ENCODE peak calls at places on chromosome 12, in five cellular contexts. U is SK-N-SH, M is GM23338, E is PC-3, S is GM23248. F is an unnamed sample.

GRCh38 chr12:47349770-47350408 is 270.1 kb upstream of the AMIGO2 start:
- DNase-seq in U (no peak), M (no peak), E (no peak), S (peak; percentile 59), F (no peak)

GRCh38 chr12:1046727-1047126 is 55.7 kb downstream of the ERC1 start:
- DNase-seq in U (no peak), M (no peak), E (no peak), S (no peak), F (no peak)

GRCh38 chr12:97960741-97961608 is 498.4 kb downstream of the RMST start:
- DNase-seq in U (peak; percentile 19), M (peak; percentile 81), E (peak; percentile 36), S (no peak), F (peak; percentile 47)

GRCh38 chr12:5489760-5490432 is 58.0 kb downstream of the NTF3 start:
- DNase-seq in U (no peak), M (no peak), E (no peak), S (no peak), F (no peak)

GRCh38 chr12:6104027-6104426 is 20.4 kb downstream of the VWF start:
- DNase-seq in U (no peak), M (no peak), E (no peak), S (no peak), F (no peak)

GRCh38 chr12:16417058-16417457 is 69.6 kb downstream of the MGST1 start:
- DNase-seq in U (no peak), M (peak; percentile 46), E (no peak), S (no peak), F (no peak)

GRCh38 chr12:85633491-85633890 is 202.7 kb downstream of the RASSF9 start:
- DNase-seq in U (no peak), M (no peak), E (no peak), S (no peak), F (no peak)

GRCh38 chr12:4116251-4117111 is 157.1 kb upstream of the CCND2 start:
- DNase-seq in U (no peak), M (peak; percentile 62), E (no peak), S (peak; percentile 59), F (peak; percentile 37)

GRCh38 chr12:67519824-67520433 is 128.6 kb upstream of the DYRK2 start:
- DNase-seq in U (no peak), M (peak; percentile 94), E (no peak), S (no peak), F (no peak)

GRCh38 chr12:109963743-109964429 is 32.3 kb downstream of the GIT2 start:
- DNase-seq in U (no peak), M (no peak), E (no peak), S (peak; percentile 91), F (peak; percentile 46)

GRCh38 chr12:123494124-123494843 is 36.3 kb downstream of the SNRNP35 start:
- DNase-seq in U (no peak), M (peak; percentile 37), E (no peak), S (no peak), F (no peak)

GRCh38 chr12:56152132-56152755 is at the start of gene MYL6B:
- DNase-seq in U (peak; percentile 93), M (peak; percentile 97), E (peak; percentile 94), S (peak; percentile 98), F (peak; percentile 96)

GRCh38 chr12:128792881-128793280 is 30.9 kb downstream of the SLC15A4 start:
- DNase-seq in U (no peak), M (no peak), E (no peak), S (no peak), F (no peak)

GRCh38 chr12:68480526-68480925 is 130.2 kb upstream of the RAP1B start:
- DNase-seq in U (no peak), M (no peak), E (no peak), S (no peak), F (no peak)

GRCh38 chr12:63869656-63870055 is 25.2 kb downstream of the SRGAP1 start:
- DNase-seq in U (no peak), M (no peak), E (peak; percentile 44), S (no peak), F (no peak)

GRCh38 chr12:123916729-123917128 is 55.9 kb downstream of the CCDC92 start:
- DNase-seq in U (no peak), M (no peak), E (no peak), S (peak; percentile 28), F (no peak)

GRCh38 chr12:132558861-132559623 is 51.3 kb downstream of the LRCOL1 start:
- DNase-seq in U (no peak), M (no peak), E (no peak), S (no peak), F (no peak)

GRCh38 chr12:51391047-51391837 is at the start of gene GALNT6:
- DNase-seq in U (peak; percentile 76), M (peak; percentile 87), E (peak; percentile 70), S (no peak), F (peak; percentile 82)

GRCh38 chr12:49540229-49541139 is 1.7 kb downstream of the KCNH3 start:
- DNase-seq in U (peak; percentile 44), M (no peak), E (peak; percentile 65), S (no peak), F (no peak)

GRCh38 chr12:92079054-92079385 is 66.6 kb downstream of the BTG1 start:
- DNase-seq in U (no peak), M (no peak), E (no peak), S (peak; percentile 65), F (no peak)

GRCh38 chr12:132359971-132360370 is 30.6 kb upstream of the GALNT9 start:
- DNase-seq in U (no peak), M (no peak), E (no peak), S (no peak), F (no peak)

GRCh38 chr12:67107751-67108269 is 161.3 kb upstream of the CAND1 start:
- DNase-seq in U (no peak), M (no peak), E (no peak), S (no peak), F (no peak)

GRCh38 chr12:68203460-68203875 is 22.1 kb downstream of the IL26 start:
- DNase-seq in U (no peak), M (no peak), E (no peak), S (no peak), F (no peak)

DNA sequence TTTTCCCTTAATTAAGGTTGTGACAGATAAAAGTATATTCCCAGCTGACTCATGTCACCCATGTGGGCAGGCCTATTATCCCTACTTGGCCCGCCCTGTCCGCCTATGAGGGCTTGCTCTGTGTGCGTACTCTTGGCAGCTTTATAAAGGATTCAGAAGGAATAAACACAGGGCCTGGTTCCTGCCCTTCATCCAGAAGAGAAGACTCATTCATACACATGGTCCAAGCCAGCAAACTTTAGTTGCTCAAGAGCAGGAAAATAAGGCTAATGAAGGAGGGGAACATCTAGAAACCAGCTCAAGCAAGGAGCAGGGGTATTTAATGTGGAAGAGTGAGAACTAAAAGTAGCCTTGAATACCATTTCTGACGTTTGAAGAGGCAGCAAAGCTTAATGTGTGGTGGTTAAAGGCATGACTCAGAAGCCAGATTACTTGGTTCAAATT is 141.9 kb downstream of the CRADD start:
- DNase-seq in U (no peak), M (no peak), E (no peak), S (peak; percentile 95), F (peak; percentile 50)
- H3K4me2 ChIP-seq in U (no peak overlapping the region), M (no peak overlapping the region), E (no peak overlapping the region), S (peak overlapping the region; percentile 49), F (no peak overlapping the region)

GRCh38 chr12:108930155-108930554 is 50.3 kb downstream of the DAO start:
- DNase-seq in U (no peak), M (no peak), E (no peak), S (no peak), F (no peak)
- TF ChIP-seq EZH2phosphoT487 in U (no peak), M (no peak), E (no peak), S (no peak), F (no peak)

GRCh38 chr12:75805905-75806304 is 225.7 kb downstream of the PHLDA1 start:
- DNase-seq in U (no peak), M (no peak), E (no peak), S (no peak), F (no peak)
- H3K4me2 ChIP-seq in U (no peak overlapping the region), M (no peak overlapping the region), E (no peak overlapping the region), S (no peak overlapping the region), F (no peak overlapping the region)

DNA sequence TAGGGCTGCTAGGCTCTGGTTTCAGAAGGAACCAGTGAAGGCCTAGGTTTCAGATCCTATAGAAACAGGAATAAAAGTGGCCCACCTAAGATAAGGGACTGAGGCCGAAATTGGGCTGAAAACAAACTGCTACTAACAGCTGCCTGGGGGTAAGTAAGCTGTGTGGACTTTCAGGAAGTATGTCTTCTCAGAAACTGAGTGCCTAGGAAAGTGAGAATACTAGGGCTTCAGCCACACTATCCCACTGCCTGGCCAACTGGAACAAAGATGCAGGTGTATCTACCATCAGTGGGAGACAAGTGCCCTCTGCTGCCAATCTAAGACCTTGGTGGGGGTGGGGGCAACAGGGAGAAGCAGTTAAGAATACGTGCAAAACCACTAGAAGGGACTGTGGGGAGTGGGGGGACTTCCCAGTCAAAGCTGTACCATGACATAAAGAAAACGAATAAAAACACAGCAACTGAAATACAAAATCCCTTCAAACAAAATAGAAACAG is 82.5 kb downstream of the MED13L start:
- DNase-seq in U (no peak), M (no peak), E (no peak), S (no peak), F (no peak)
- TF ChIP-seq EZH2phosphoT487 in U (no peak), M (no peak), E (no peak), S (no peak), F (no peak)

GRCh38 chr12:93186621-93187020 is 191.1 kb upstream of the NUDT4 start:
- DNase-seq in U (no peak), M (no peak), E (no peak), S (no peak), F (no peak)

GRCh38 chr12:93185369-93185741 is 192.4 kb upstream of the NUDT4 start:
- DNase-seq in U (no peak), M (no peak), E (no peak), S (no peak), F (no peak)

GRCh38 chr12:93186131-93186530 is 191.6 kb upstream of the NUDT4 start:
- DNase-seq in U (no peak), M (no peak), E (no peak), S (peak; percentile 71), F (no peak)

GRCh38 chr12:93184664-93185368 is 192.9 kb upstream of the NUDT4 start:
- DNase-seq in U (no peak), M (no peak), E (no peak), S (no peak), F (no peak)

GRCh38 chr12:93183940-93184663 is 193.6 kb upstream of the NUDT4 start:
- DNase-seq in U (peak; percentile 10), M (no peak), E (no peak), S (peak; percentile 35), F (no peak)
- H3K4me2 ChIP-seq in U (no peak overlapping the region), M (no peak overlapping the region), E (no peak overlapping the region), S (peak overlapping the region; percentile 7), F (no peak overlapping the region)

GRCh38 chr12:43858096-43858495 is 22.2 kb downstream of the TMEM117 start:
- DNase-seq in U (no peak), M (no peak), E (no peak), S (no peak), F (no peak)
- TF ChIP-seq EZH2phosphoT487 in U (no peak), M (no peak), E (no peak), S (no peak), F (no peak)

DNA sequence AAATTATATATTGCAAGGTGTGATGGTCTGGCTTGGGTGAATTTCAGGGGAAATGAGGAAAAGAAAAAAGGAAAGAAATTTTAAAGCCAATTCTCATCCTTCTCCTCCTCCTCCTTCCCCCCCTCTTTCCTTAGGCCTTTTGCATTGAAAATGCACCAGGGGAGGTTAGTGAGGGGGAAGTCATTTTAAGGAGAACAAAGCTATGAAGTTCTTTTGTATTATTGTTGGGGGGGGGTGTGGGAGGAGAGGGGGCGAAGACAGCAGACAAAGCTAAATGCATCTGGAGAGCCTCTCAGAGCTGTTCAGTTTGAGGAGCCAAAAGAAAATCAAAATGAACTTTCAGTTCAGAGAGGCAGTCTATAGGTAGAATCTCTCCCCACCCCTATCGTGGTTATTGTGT is 1.9 kb downstream of the HOXC4 start:
- DNase-seq in U (no peak), M (no peak), E (no peak), S (no peak), F (no peak)
- H3K4me2 ChIP-seq in U (peak overlapping the region; percentile 74), M (peak overlapping the region; percentile 31), E (no peak overlapping the region), S (peak overlapping the region; percentile 43), F (peak overlapping the region; percentile 78)

F was measured in hepatocyte.